ENCODE peak calls at places on chromosome 11, in ten cellular contexts. C is effector CD4-positive, alpha-beta T cell; A is Ammon's horn; H is neural crest cell; P is GM12864; L is NCI-H2081; U is stimulated activated naive CD4-positive, alpha-beta T cell; G is stimulated activated CD4-positive, alpha-beta T cell treated with anti-CD3 and anti-CD28 coated beads, Interleukin-4, amount 100 ng/mL, for 48 hours; T is NCI-H1092 treated with DMSO at 0.1 percent for 48 hours; O is DND-41. W is an unnamed sample.

GRCh38 chr11:12704049-12704448 is 29.8 kb downstream of the TEAD1 start:
- DNase-seq in C (no peak), A (no peak), H (no peak), P (no peak), L (no peak), U (no peak), G (no peak), T (no peak), O (no peak), W (peak)

GRCh38 chr11:96760306-96760705 is 370.5 kb downstream of the JRKL start:
- DNase-seq in C (no peak), A (no peak), H (no peak), P (no peak), L (no peak), U (no peak), G (no peak), T (no peak), O (no peak), W (no peak)

GRCh38 chr11:126925321-126926093 is 75.1 kb downstream of the KIRREL3 start:
- DNase-seq in C (no peak), A (peak), H (no peak), P (no peak), L (peak), U (no peak), G (no peak), T (peak), O (no peak), W (no peak)

GRCh38 chr11:70682056-70682455 is 283.7 kb downstream of the CTTN start:
- DNase-seq in C (no peak), A (no peak), H (no peak), P (no peak), L (no peak), U (no peak), G (no peak), T (no peak), O (no peak), W (no peak)

GRCh38 chr11:125382211-125382807 is 113.8 kb downstream of the FEZ1 start:
- DNase-seq in C (no peak), A (no peak), H (no peak), P (no peak), L (no peak), U (no peak), G (no peak), T (no peak), O (no peak), W (no peak)

GRCh38 chr11:13434247-13435205 is 28.5 kb downstream of the BTBD10 start:
- DNase-seq in C (no peak), A (no peak), H (no peak), P (no peak), L (peak), U (no peak), G (no peak), T (no peak), O (no peak), W (no peak)

GRCh38 chr11:134389464-134390180 is 22.4 kb downstream of the B3GAT1 start:
- DNase-seq in C (no peak), A (no peak), H (no peak), P (no peak), L (no peak), U (no peak), G (no peak), T (no peak), O (no peak), W (no peak)

GRCh38 chr11:100978442-100978841 is 151.2 kb downstream of the PGR start:
- DNase-seq in C (no peak), A (no peak), H (no peak), P (no peak), L (no peak), U (no peak), G (no peak), T (no peak), O (no peak), W (no peak)

GRCh38 chr11:124900464-124900863 is 2.8 kb upstream of the ROBO4 start:
- DNase-seq in C (no peak), A (no peak), H (no peak), P (no peak), L (no peak), U (no peak), G (no peak), T (no peak), O (no peak), W (peak)

GRCh38 chr11:69326622-69327219 is 32.8 kb downstream of the MYEOV start:
- DNase-seq in C (no peak), A (no peak), H (no peak), P (no peak), L (no peak), U (no peak), G (no peak), T (no peak), O (no peak), W (no peak)

GRCh38 chr11:44889266-44889665 is 61.4 kb downstream of the TP53I11 start:
- DNase-seq in C (no peak), A (no peak), H (no peak), P (no peak), L (no peak), U (no peak), G (no peak), T (no peak), O (no peak), W (peak)

GRCh38 chr11:12901272-12901671 is 107.8 kb upstream of the RASSF10 start:
- DNase-seq in C (no peak), A (no peak), H (no peak), P (no peak), L (no peak), U (no peak), G (no peak), T (no peak), O (peak), W (no peak)

GRCh38 chr11:111472228-111472627 is 40.0 kb downstream of the BTG4 start:
- DNase-seq in C (no peak), A (no peak), H (no peak), P (no peak), L (no peak), U (no peak), G (no peak), T (no peak), O (no peak), W (no peak)

GRCh38 chr11:123301696-123302400 is 106.8 kb upstream of the CLMP start:
- DNase-seq in C (peak), A (peak), H (peak), P (no peak), L (no peak), U (no peak), G (peak), T (peak), O (no peak), W (peak)

GRCh38 chr11:24759742-24760141 is 262.9 kb downstream of the LUZP2 start:
- DNase-seq in C (no peak), A (no peak), H (no peak), P (no peak), L (no peak), U (no peak), G (no peak), T (no peak), O (no peak), W (no peak)

GRCh38 chr11:84558085-84558905 is 1068.8 kb downstream of the DLG2 start:
- DNase-seq in C (no peak), A (peak), H (peak), P (peak), L (peak), U (no peak), G (no peak), T (peak), O (peak), W (peak)

GRCh38 chr11:92511522-92512203 is 287.0 kb downstream of the FAT3 start:
- DNase-seq in C (no peak), A (no peak), H (no peak), P (no peak), L (no peak), U (no peak), G (no peak), T (no peak), O (no peak), W (no peak)

GRCh38 chr11:44619931-44620725 is 54.7 kb downstream of the CD82 start:
- DNase-seq in C (no peak), A (no peak), H (no peak), P (no peak), L (no peak), U (no peak), G (no peak), T (no peak), O (peak), W (no peak)

GRCh38 chr11:115887727-115888126 is 383.5 kb upstream of the CADM1 start:
- DNase-seq in C (no peak), A (peak), H (no peak), P (no peak), L (no peak), U (no peak), G (no peak), T (no peak), O (no peak), W (no peak)

GRCh38 chr11:1298695-1299492 is 10.5 kb downstream of the TOLLIP start:
- DNase-seq in C (no peak), A (peak), H (no peak), P (no peak), L (peak), U (no peak), G (no peak), T (no peak), O (no peak), W (peak)

GRCh38 chr11:44684886-44685285 is 41.9 kb upstream of the TSPAN18 start:
- DNase-seq in C (no peak), A (no peak), H (no peak), P (no peak), L (no peak), U (no peak), G (no peak), T (no peak), O (no peak), W (no peak)

GRCh38 chr11:13126430-13126829 is 117.3 kb downstream of the RASSF10 start:
- DNase-seq in C (no peak), A (no peak), H (no peak), P (no peak), L (peak), U (no peak), G (no peak), T (peak), O (no peak), W (no peak)

GRCh38 chr11:120465921-120466534 is 45.5 kb upstream of the GRIK4 start:
- DNase-seq in C (no peak), A (no peak), H (no peak), P (no peak), L (no peak), U (no peak), G (no peak), T (no peak), O (no peak), W (no peak)

GRCh38 chr11:67572747-67573419 is 10.7 kb upstream of the GSTP1 start:
- DNase-seq in C (no peak), A (peak), H (peak), P (no peak), L (peak), U (no peak), G (no peak), T (peak), O (peak), W (no peak)

GRCh38 chr11:10669258-10670033 is 24.1 kb downstream of the IRAG1 start:
- DNase-seq in C (no peak), A (peak), H (no peak), P (no peak), L (peak), U (no peak), G (no peak), T (peak), O (no peak), W (peak)

GRCh38 chr11:63749624-63750023 is 19.0 kb downstream of the ZFTA start:
- DNase-seq in C (no peak), A (no peak), H (no peak), P (no peak), L (no peak), U (no peak), G (no peak), T (no peak), O (no peak), W (no peak)

GRCh38 chr11:130137999-130138398 is 21.6 kb upstream of the ST14 start:
- DNase-seq in C (no peak), A (no peak), H (no peak), P (no peak), L (no peak), U (no peak), G (no peak), T (no peak), O (no peak), W (no peak)

GRCh38 chr11:22466809-22467208 is 128.6 kb downstream of the SLC17A6 start:
- DNase-seq in C (no peak), A (no peak), H (no peak), P (no peak), L (no peak), U (no peak), G (no peak), T (no peak), O (no peak), W (no peak)

GRCh38 chr11:35352107-35352888 is 67.1 kb downstream of the SLC1A2 start:
- DNase-seq in C (no peak), A (no peak), H (no peak), P (no peak), L (no peak), U (no peak), G (no peak), T (no peak), O (no peak), W (peak)

GRCh38 chr11:133991101-133991500 is 34.3 kb upstream of the IGSF9B start:
- DNase-seq in C (no peak), A (no peak), H (no peak), P (no peak), L (no peak), U (no peak), G (no peak), T (no peak), O (peak), W (no peak)

GRCh38 chr11:60700689-60701508 is 1.5 kb downstream of the MS4A8 start:
- DNase-seq in C (no peak), A (no peak), H (peak), P (no peak), L (peak), U (no peak), G (no peak), T (peak), O (no peak), W (no peak)

GRCh38 chr11:106389096-106389495 is 311.6 kb downstream of the AASDHPPT start:
- DNase-seq in C (no peak), A (no peak), H (no peak), P (no peak), L (no peak), U (no peak), G (no peak), T (no peak), O (no peak), W (peak)

GRCh38 chr11:104043137-104043536 is 6.7 kb downstream of the DDI1 start:
- DNase-seq in C (no peak), A (no peak), H (no peak), P (no peak), L (no peak), U (no peak), G (no peak), T (no peak), O (no peak), W (no peak)

GRCh38 chr11:67615455-67616430 is 9.0 kb downstream of the NDUFV1 start:
- DNase-seq in C (no peak), A (no peak), H (peak), P (no peak), L (peak), U (no peak), G (peak), T (no peak), O (peak), W (peak)

GRCh38 chr11:72333657-72334056 is 89.7 kb upstream of the PHOX2A start:
- DNase-seq in C (no peak), A (peak), H (no peak), P (no peak), L (no peak), U (peak), G (no peak), T (no peak), O (peak), W (no peak)

GRCh38 chr11:65663634-65664200 is 1.0 kb upstream of the RELA start:
- DNase-seq in C (no peak), A (peak), H (no peak), P (no peak), L (no peak), U (no peak), G (peak), T (no peak), O (peak), W (peak)

GRCh38 chr11:27830206-27830605 is 130.0 kb upstream of the BDNF start:
- DNase-seq in C (no peak), A (no peak), H (no peak), P (no peak), L (no peak), U (no peak), G (no peak), T (no peak), O (no peak), W (no peak)

GRCh38 chr11:63629426-63629825 is 15.2 kb upstream of the PLAAT3 start:
- DNase-seq in C (no peak), A (no peak), H (no peak), P (no peak), L (no peak), U (no peak), G (no peak), T (no peak), O (no peak), W (no peak)

GRCh38 chr11:117314840-117315239 is 1.2 kb downstream of the BACE1 start:
- DNase-seq in C (no peak), A (no peak), H (no peak), P (no peak), L (no peak), U (no peak), G (no peak), T (no peak), O (no peak), W (no peak)